ENCODE peak calls at places on chromosomes 6 and 20, in four cellular contexts. M is AG04450; Y is caudate nucleus; H is CD8-positive, alpha-beta T cell. C is an unnamed sample.

GRCh38 chr20:40558212-40558611 is 130.8 kb downstream of the MAFB start:
- DNase-seq in H (no peak), M (no peak), Y (no peak), C (no peak)

GRCh38 chr6:42224222-42225042 is 6.8 kb upstream of the MRPS10 start:
- DNase-seq in H (no peak), Y (no peak), M (no peak), C (peak)

GRCh38 chr6:106448000-106448426 is 87.5 kb downstream of the CRYBG1 start:
- DNase-seq in M (no peak), H (peak), Y (peak), C (no peak)

GRCh38 chr6:108666656-108667260 is 106.0 kb downstream of the FOXO3 start:
- DNase-seq in Y (no peak), M (no peak), H (no peak), C (no peak)

GRCh38 chr20:32110173-32110704 is 725 bp downstream of the TM9SF4 start:
- DNase-seq in M (no peak), Y (no peak), H (no peak), C (no peak)

GRCh38 chr20:54291339-54292060 is 83.6 kb downstream of the PFDN4 start:
- DNase-seq in Y (no peak), M (no peak), H (no peak), C (no peak)

GRCh38 chr6:123589317-123589716 is 47.4 kb downstream of the TRDN start:
- DNase-seq in H (no peak), Y (no peak), M (no peak), C (no peak)

GRCh38 chr6:140101367-140101766 is 726.9 kb upstream of the CITED2 start:
- DNase-seq in H (no peak), Y (no peak), M (no peak), C (no peak)

GRCh38 chr20:62015445-62016288 is 50.0 kb downstream of the TAF4 start:
- DNase-seq in Y (no peak), H (no peak), M (no peak), C (no peak)

GRCh38 chr6:44531447-44532015 is 144.0 kb downstream of the CDC5L start:
- DNase-seq in Y (peak), H (no peak), M (no peak), C (no peak)

GRCh38 chr6:128754658-128755256 is 128.2 kb upstream of the LAMA2 start:
- DNase-seq in H (no peak), Y (no peak), M (no peak), C (no peak)

GRCh38 chr20:2978519-2978918 is 64.9 kb upstream of the GNRH2 start:
- DNase-seq in M (no peak), Y (no peak), H (no peak), C (no peak)

GRCh38 chr6:15586528-15586927 is 76.3 kb downstream of the DTNBP1 start:
- DNase-seq in Y (no peak), H (no peak), M (no peak), C (no peak)

GRCh38 chr6:15592610-15593009 is 70.2 kb downstream of the DTNBP1 start:
- DNase-seq in Y (no peak), M (no peak), H (no peak), C (no peak)

GRCh38 chr6:15585936-15586335 is 76.9 kb downstream of the DTNBP1 start:
- DNase-seq in H (no peak), M (no peak), Y (no peak), C (no peak)

GRCh38 chr6:15593798-15594197 is 69.0 kb downstream of the DTNBP1 start:
- DNase-seq in M (no peak), H (no peak), Y (no peak), C (no peak)

GRCh38 chr6:15588966-15589634 is 73.7 kb downstream of the DTNBP1 start:
- DNase-seq in M (peak), H (no peak), Y (no peak), C (peak)
- H3K27ac ChIP-seq in M (peak), H (no peak), Y (no peak), C (no peak)

GRCh38 chr20:58603656-58604184 is 47.4 kb upstream of the STX16 start:
- DNase-seq in Y (no peak), H (no peak), M (peak), C (no peak)

GRCh38 chr20:58600756-58601155 is 50.3 kb upstream of the STX16 start:
- DNase-seq in M (no peak), H (no peak), Y (no peak), C (no peak)

GRCh38 chr20:58604410-58604881 is 46.6 kb upstream of the STX16 start:
- DNase-seq in M (no peak), H (no peak), Y (no peak), C (no peak)

GRCh38 chr20:58599966-58600365 is 51.1 kb upstream of the STX16 start:
- DNase-seq in H (no peak), M (no peak), Y (no peak), C (no peak)

DNA sequence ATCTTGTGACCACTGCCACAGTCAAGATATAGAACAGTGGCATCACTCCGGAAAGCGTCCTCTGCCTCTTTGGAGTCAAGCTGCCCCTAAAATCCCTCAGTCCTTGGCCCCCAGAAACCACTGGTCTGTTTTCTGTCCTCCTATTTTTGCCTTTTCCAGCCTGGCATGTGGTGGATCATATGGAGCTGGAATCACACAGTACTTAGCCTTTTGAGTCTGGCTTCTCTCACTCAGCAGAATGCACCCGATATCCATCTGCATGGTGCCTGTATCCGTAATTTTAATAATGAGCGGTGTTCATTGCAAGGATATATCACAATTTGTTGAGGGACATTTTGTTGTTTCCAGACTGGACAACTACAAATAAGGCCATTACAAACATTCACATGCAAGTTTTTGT is 49.0 kb upstream of the STX16 start:
- DNase-seq in H (no peak), M (no peak), Y (no peak), C (no peak)
- H3K27ac ChIP-seq in H (no peak), M (no peak), Y (no peak), C (no peak)

GRCh38 chr6:5906340-5906670 is 100.4 kb downstream of the NRN1 start:
- DNase-seq in M (no peak), Y (no peak), H (no peak), C (no peak)
- H3K27ac ChIP-seq in M (no peak), Y (no peak), H (no peak), C (peak)

GRCh38 chr6:8639928-8640649 is 204.7 kb upstream of the SLC35B3 start:
- DNase-seq in H (no peak), M (no peak), Y (no peak), C (no peak)
- H3K27ac ChIP-seq in H (no peak), M (no peak), Y (no peak), C (no peak)

GRCh38 chr6:71476872-71477271 is 188.3 kb downstream of the OGFRL1 start:
- DNase-seq in H (no peak), M (no peak), Y (no peak), C (no peak)

GRCh38 chr6:71476371-71476770 is 187.8 kb downstream of the OGFRL1 start:
- DNase-seq in Y (no peak), M (no peak), H (no peak), C (no peak)

GRCh38 chr6:71481021-71481420 is 192.4 kb downstream of the OGFRL1 start:
- DNase-seq in M (no peak), H (no peak), Y (no peak), C (no peak)

GRCh38 chr6:71480577-71480976 is 192.0 kb downstream of the OGFRL1 start:
- DNase-seq in M (no peak), Y (no peak), H (no peak), C (no peak)

DNA sequence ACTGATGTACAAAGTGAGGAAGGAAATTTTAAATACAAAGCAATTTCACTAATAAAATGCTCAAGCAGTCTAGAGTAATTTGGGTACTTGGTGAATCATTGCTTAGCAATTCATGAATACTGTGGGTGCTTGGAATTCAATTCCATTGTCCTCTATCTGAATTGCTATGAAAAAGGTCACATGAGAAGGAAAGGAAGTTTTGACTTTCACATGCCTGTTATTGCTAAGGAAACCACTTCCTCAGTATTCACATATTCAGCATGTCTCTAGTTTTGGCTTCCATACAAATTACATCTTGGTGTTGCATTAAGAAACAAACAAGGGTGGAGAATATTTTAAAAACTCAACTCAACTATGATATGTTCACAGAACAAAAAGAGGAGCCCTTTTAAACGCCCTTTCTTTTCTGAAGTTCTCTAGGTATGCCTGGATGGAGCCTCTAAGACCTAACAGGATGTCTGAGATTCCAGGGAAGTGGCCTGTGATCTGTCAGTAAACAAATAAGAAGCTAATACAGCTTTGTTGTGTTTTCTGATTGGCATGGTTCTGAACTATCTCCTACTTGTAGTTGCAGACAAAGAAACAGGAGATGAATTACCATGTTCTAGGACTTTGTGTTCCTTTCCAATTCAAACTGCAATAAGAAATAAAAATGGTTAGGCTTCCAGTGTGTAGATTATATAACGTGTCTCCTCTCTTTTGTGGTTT is 190.4 kb downstream of the OGFRL1 start:
- DNase-seq in H (no peak), M (peak), Y (no peak), C (peak)
- H3K27ac ChIP-seq in H (no peak), M (peak), Y (peak), C (peak)

DNA sequence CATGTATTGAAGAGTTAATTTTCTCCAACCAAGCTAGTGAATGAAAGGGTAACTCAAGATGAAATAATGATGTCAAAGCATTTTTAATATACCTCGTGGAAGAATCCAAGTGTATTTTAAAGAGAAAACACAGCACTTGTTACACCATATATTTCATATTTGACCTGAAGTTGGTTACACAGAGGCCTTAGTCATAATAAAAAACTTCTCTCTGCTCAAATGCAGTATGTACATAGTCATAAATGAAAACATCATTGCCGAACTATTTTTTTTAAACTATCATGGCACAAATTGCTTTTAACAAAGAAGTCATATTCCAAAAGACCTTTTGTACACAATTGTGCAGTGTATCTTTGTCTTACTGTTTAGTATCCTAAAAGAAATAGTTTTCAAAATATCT is 43.0 kb downstream of the BACH2 start:
- DNase-seq in Y (no peak), H (no peak), M (no peak), C (no peak)
- H3K27ac ChIP-seq in Y (no peak), H (no peak), M (no peak), C (no peak)

C was measured in epithelial cell of prostate.